ENCODE peak calls at places on chromosomes 11 and 22, in eight cellular contexts. T is HuH-7.5, R is HCEC 1CT, A is nucleus accumbens, K is HFFc6, Q is HFF-Myc, Z is DMS79, B is SJSA1. N is an unnamed sample.

GRCh38 chr22:25159028-25159427 is 40.6 kb upstream of the CRYBB3 start:
- DNase-seq in Q (no peak), B (no peak), A (no peak), K (peak), Z (no peak), T (no peak), R (no peak), N (no peak)

GRCh38 chr11:12526789-12527188 is 147.4 kb upstream of the TEAD1 start:
- DNase-seq in R (peak), T (no peak), Q (no peak), K (peak), Z (no peak), B (no peak), A (no peak), N (no peak)

GRCh38 chr11:14358729-14359439 is at the start of gene RRAS2:
- DNase-seq in T (peak), Z (no peak), K (peak), R (peak), B (peak), A (peak), Q (no peak), N (no peak)

GRCh38 chr11:70819022-70819421 is 420.7 kb downstream of the CTTN start:
- DNase-seq in Q (no peak), R (no peak), Z (no peak), K (no peak), B (no peak), A (no peak), T (no peak), N (no peak)

GRCh38 chr11:133835258-133836075 is 9.8 kb downstream of the SPATA19 start:
- DNase-seq in Z (peak), Q (peak), T (peak), B (no peak), A (no peak), R (no peak), K (peak), N (no peak)

GRCh38 chr11:111395081-111395480 is 16.0 kb upstream of the POU2AF1 start:
- DNase-seq in T (peak), K (no peak), Q (no peak), R (no peak), B (no peak), Z (no peak), A (no peak), N (no peak)

GRCh38 chr11:130675456-130675855 is 227.0 kb downstream of the ADAMTS15 start:
- DNase-seq in T (no peak), A (no peak), Z (no peak), Q (no peak), K (peak), B (no peak), R (no peak), N (no peak)

GRCh38 chr11:64516226-64516625 is 74.8 kb upstream of the SLC22A12 start:
- DNase-seq in Z (no peak), B (no peak), Q (no peak), A (no peak), T (no peak), R (no peak), K (no peak), N (no peak)

GRCh38 chr11:69274531-69275016 is 19.4 kb upstream of the MYEOV start:
- DNase-seq in K (no peak), A (no peak), B (no peak), T (peak), Z (peak), Q (no peak), R (no peak), N (no peak)

GRCh38 chr11:32178692-32179091 is 87.8 kb downstream of the RCN1 start:
- DNase-seq in Q (no peak), A (no peak), R (no peak), T (no peak), Z (no peak), B (no peak), K (no peak), N (no peak)

GRCh38 chr11:3184732-3185347 is 19.7 kb upstream of the OSBPL5 start:
- DNase-seq in B (no peak), K (no peak), T (no peak), A (no peak), Z (no peak), Q (no peak), R (no peak), N (no peak)

GRCh38 chr11:102662607-102663006 is 37.5 kb upstream of the MMP20 start:
- DNase-seq in Z (no peak), A (no peak), B (no peak), T (no peak), R (no peak), Q (no peak), K (no peak), N (no peak)

GRCh38 chr22:42752912-42753311 is 32.2 kb upstream of the A4GALT start:
- DNase-seq in Z (no peak), A (no peak), R (no peak), Q (no peak), B (no peak), T (no peak), K (no peak), N (no peak)

GRCh38 chr22:48528221-48528915 is 1299.3 kb downstream of the BRD1 start:
- DNase-seq in Q (no peak), A (no peak), R (no peak), B (no peak), T (no peak), Z (peak), K (no peak), N (no peak)

GRCh38 chr11:19868281-19868821 is 155.7 kb downstream of the NAV2 start:
- DNase-seq in A (no peak), T (no peak), R (peak), K (peak), Z (peak), Q (no peak), B (no peak), N (no peak)

GRCh38 chr22:43081968-43082367 is 7.2 kb downstream of the TTLL1 start:
- DNase-seq in B (no peak), Q (no peak), Z (no peak), A (no peak), K (no peak), T (no peak), R (peak), N (no peak)

GRCh38 chr11:69300124-69301032 is 6.4 kb downstream of the MYEOV start:
- DNase-seq in K (peak), A (no peak), B (peak), Z (no peak), T (no peak), R (peak), Q (no peak), N (no peak)

GRCh38 chr11:117045196-117045595 is 53.0 kb downstream of the SIK3 start:
- DNase-seq in T (no peak), K (peak), A (no peak), Z (no peak), Q (peak), R (peak), B (no peak), N (no peak)

GRCh38 chr11:11931461-11932055 is 76.9 kb downstream of the DKK3 start:
- DNase-seq in Z (no peak), T (peak), K (peak), B (peak), Q (peak), A (no peak), R (peak), N (no peak)

GRCh38 chr11:59261150-59261549 is 48.4 kb upstream of the MPEG1 start:
- DNase-seq in B (no peak), T (no peak), Z (no peak), Q (no peak), A (no peak), R (no peak), K (no peak), N (no peak)

GRCh38 chr11:34148504-34149165 is 43.2 kb downstream of the NAT10 start:
- DNase-seq in Z (no peak), T (no peak), R (no peak), B (no peak), Q (no peak), A (no peak), K (no peak), N (no peak)

GRCh38 chr11:105838668-105839403 is 183.2 kb downstream of the MSANTD4 start:
- DNase-seq in K (no peak), T (no peak), B (no peak), R (peak), Q (peak), A (no peak), Z (no peak), N (no peak)

GRCh38 chr11:85316967-85317366 is 310.2 kb downstream of the DLG2 start:
- DNase-seq in R (no peak), B (no peak), Q (no peak), K (no peak), T (no peak), A (no peak), Z (no peak), N (no peak)

GRCh38 chr11:96567667-96568066 is 177.9 kb downstream of the JRKL start:
- DNase-seq in T (no peak), B (no peak), Z (no peak), K (no peak), Q (no peak), R (no peak), A (no peak), N (no peak)

GRCh38 chr11:2782769-2783168 is 83.0 kb upstream of the KCNQ1OT1 start:
- DNase-seq in Q (no peak), K (no peak), B (no peak), R (no peak), Z (no peak), A (no peak), T (no peak), N (no peak)

GRCh38 chr11:73143126-73143838 is 1.2 kb upstream of the FCHSD2 start:
- DNase-seq in A (no peak), K (no peak), T (no peak), Z (peak), B (no peak), Q (no peak), R (no peak), N (no peak)

GRCh38 chr22:37519268-37520195 is at the start of gene CARD10:
- DNase-seq in B (no peak), Q (no peak), T (peak), A (no peak), Z (no peak), R (no peak), K (no peak), N (no peak)

GRCh38 chr11:11374358-11375148 is 21.5 kb upstream of the CSNK2A3 start:
- DNase-seq in T (no peak), R (no peak), Q (no peak), K (no peak), A (no peak), B (no peak), Z (no peak), N (no peak)

GRCh38 chr11:112582366-112582765 is 321.7 kb upstream of the PLET1 start:
- DNase-seq in Z (no peak), K (no peak), B (no peak), R (no peak), Q (no peak), A (no peak), T (no peak), N (no peak)

GRCh38 chr22:44033287-44033686 is 9.2 kb downstream of the PARVB start:
- DNase-seq in K (no peak), T (no peak), R (no peak), Z (no peak), A (no peak), Q (no peak), B (no peak), N (no peak)

GRCh38 chr11:46322759-46323158 is 24.5 kb upstream of the DGKZ start:
- DNase-seq in A (no peak), Q (no peak), T (no peak), K (peak), Z (no peak), B (peak), R (peak), N (no peak)

GRCh38 chr22:37254206-37254866 is 10.3 kb upstream of the RAC2 start:
- DNase-seq in K (peak), A (no peak), Z (no peak), Q (no peak), B (peak), R (peak), T (no peak), N (no peak)

GRCh38 chr22:22720201-22720723 is 75.8 kb downstream of the GGTLC2 start:
- DNase-seq in B (peak), A (no peak), Z (no peak), K (peak), R (peak), T (peak), Q (peak), N (no peak)

GRCh38 chr11:78080818-78081495 is 1.3 kb upstream of the NDUFC2 start:
- DNase-seq in Z (no peak), T (no peak), R (peak), A (no peak), Q (no peak), K (peak), B (peak), N (no peak)

GRCh38 chr11:64850979-64851567 is 6.6 kb upstream of the CDC42BPG start:
- DNase-seq in Z (no peak), T (no peak), K (no peak), A (no peak), B (peak), Q (no peak), R (no peak), N (no peak)

GRCh38 chr11:72625746-72626636 is 48.2 kb downstream of the PDE2A start:
- DNase-seq in Z (no peak), A (no peak), B (no peak), Q (no peak), T (peak), K (no peak), R (no peak), N (no peak)

GRCh38 chr11:102252339-102252891 is 64.9 kb upstream of the BIRC3 start:
- DNase-seq in A (no peak), B (no peak), Z (no peak), R (peak), T (no peak), Q (no peak), K (peak), N (no peak)

GRCh38 chr11:76598426-76598839 is 72.1 kb downstream of the LRRC32 start:
- DNase-seq in Q (no peak), R (peak), A (no peak), B (peak), T (peak), Z (no peak), K (no peak), N (no peak)